ENCODE peak calls at places on chromosomes 11 and 22, in four cellular contexts. F, Q, P and U are unnamed samples.
A peak's percentile ranks its signal among the peaks of the same experiment; 100 is the strongest.

GRCh38 chr22:45934659-45935341 is 42.2 kb downstream of the WNT7B start:
- DNase-seq in F (peak; percentile 91), P (no peak), Q (no peak), U (no peak)

GRCh38 chr22:36440429-36441002 is 40.9 kb downstream of the TXN2 start:
- DNase-seq in Q (no peak), P (no peak), F (no peak), U (no peak)

GRCh38 chr22:27397036-27397947 is 404.3 kb downstream of the MN1 start:
- DNase-seq in P (no peak), Q (no peak), F (peak; percentile 15), U (no peak)

GRCh38 chr22:27416553-27417427 is 384.8 kb downstream of the MN1 start:
- DNase-seq in P (peak; percentile 23), F (peak; percentile 88), Q (peak; percentile 95), U (peak; percentile 78)

GRCh38 chr22:20217563-20217962 is 50.6 kb downstream of the RTN4R start:
- DNase-seq in P (no peak), Q (no peak), F (no peak), U (no peak)

GRCh38 chr11:1017269-1018005 is 19.1 kb downstream of the MUC6 start:
- DNase-seq in F (no peak), P (no peak), Q (no peak), U (no peak)

GRCh38 chr22:40070701-40071100 is 75.9 kb downstream of the FAM83F start:
- DNase-seq in P (no peak), Q (no peak), F (no peak), U (no peak)

GRCh38 chr11:133518702-133519264 is 13.5 kb downstream of the OPCML start:
- DNase-seq in P (no peak), Q (peak; percentile 27), F (no peak), U (no peak)

GRCh38 chr11:64643927-64644326 is 52.9 kb downstream of the SLC22A12 start:
- DNase-seq in P (no peak), Q (no peak), F (no peak), U (no peak)

DNA sequence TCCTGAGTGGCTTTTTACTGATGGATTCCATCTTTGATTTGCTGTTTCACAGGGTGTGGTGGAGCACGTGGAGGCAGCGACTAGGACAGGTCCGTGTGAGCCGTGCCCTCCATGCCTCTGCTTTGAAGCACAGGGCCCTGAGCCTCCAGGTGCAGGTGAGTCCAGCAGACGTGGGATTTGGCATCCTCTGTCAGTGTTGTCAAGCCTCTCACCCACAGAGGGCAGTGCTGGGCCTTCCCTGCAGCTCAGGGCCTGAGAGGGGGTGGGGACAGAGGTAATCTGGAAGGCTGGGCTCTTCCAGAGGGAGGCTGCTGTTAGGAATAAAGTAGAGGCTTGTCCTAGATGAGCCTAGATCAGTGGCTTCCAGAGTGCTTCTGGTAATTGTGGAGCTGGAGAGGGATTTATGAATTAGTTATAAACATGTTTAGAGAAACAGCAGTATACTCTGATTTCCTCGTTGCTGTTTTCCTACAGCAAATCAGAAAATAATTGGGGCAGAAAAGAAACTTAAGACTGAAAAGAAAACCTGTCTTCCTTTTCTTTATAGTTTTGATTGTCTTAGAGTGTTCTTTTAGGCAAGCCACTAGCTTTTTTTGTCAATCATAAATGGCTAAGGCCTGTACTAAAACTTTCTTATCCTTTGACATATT is 65.0 kb downstream of the SFI1 start:
- DNase-seq in Q (peak; percentile 92), F (peak; percentile 77), P (peak; percentile 60), U (peak; percentile 94)
- H3K56ac ChIP-seq in Q (no peak overlapping the region), F (no peak overlapping the region), P (no peak overlapping the region), U (no peak overlapping the region)

GRCh38 chr11:75812542-75813040 is 2.4 kb upstream of the UVRAG start:
- DNase-seq in F (no peak), P (no peak), Q (peak; percentile 76), U (no peak)

GRCh38 chr11:75814369-75814685 is 683 bp upstream of the UVRAG start:
- DNase-seq in F (no peak), P (no peak), Q (no peak), U (no peak)

GRCh38 chr11:75814686-75815344 is at the start of gene UVRAG:
- DNase-seq in Q (peak; percentile 100), F (peak; percentile 99), P (peak; percentile 95), U (peak; percentile 99)

GRCh38 chr11:75813126-75813525 is 1.9 kb upstream of the UVRAG start:
- DNase-seq in P (no peak), F (no peak), Q (no peak), U (no peak)

GRCh38 chr11:75813622-75814039 is 1.4 kb upstream of the UVRAG start:
- DNase-seq in Q (peak; percentile 37), F (peak; percentile 20), P (no peak), U (no peak)
- H3K56ac ChIP-seq in Q (peak overlapping the region; percentile 86), F (no peak overlapping the region), P (no peak overlapping the region), U (no peak overlapping the region)

GRCh38 chr11:47366020-47366490 is 12.3 kb downstream of the SPI1 start:
- DNase-seq in Q (no peak), P (no peak), F (no peak), U (no peak)
- H3K56ac ChIP-seq in Q (no peak overlapping the region), P (no peak overlapping the region), F (no peak overlapping the region), U (no peak overlapping the region)

DNA sequence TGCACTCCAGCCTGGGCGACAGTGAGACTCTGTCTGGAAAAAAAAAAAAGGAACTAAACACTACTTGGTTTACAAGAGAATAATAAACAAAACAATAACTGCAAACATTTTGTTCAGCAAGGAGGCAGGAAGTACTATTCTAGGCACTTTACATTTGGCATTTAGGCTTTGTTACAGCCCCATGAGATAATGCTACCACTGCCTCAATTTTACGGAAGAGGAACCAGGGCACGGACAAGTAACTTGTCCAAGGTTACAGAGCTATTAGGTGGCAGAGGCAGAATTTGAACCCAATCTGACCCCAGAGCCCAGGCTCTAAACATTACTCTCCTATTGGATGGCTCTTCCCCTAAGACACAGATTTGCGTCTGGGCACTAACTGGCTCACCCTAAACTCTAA is 108.7 kb upstream of the AKIP1 start:
- DNase-seq in Q (no peak), P (no peak), F (no peak), U (no peak)
- H3K56ac ChIP-seq in Q (no peak overlapping the region), P (no peak overlapping the region), F (no peak overlapping the region), U (no peak overlapping the region)

DNA sequence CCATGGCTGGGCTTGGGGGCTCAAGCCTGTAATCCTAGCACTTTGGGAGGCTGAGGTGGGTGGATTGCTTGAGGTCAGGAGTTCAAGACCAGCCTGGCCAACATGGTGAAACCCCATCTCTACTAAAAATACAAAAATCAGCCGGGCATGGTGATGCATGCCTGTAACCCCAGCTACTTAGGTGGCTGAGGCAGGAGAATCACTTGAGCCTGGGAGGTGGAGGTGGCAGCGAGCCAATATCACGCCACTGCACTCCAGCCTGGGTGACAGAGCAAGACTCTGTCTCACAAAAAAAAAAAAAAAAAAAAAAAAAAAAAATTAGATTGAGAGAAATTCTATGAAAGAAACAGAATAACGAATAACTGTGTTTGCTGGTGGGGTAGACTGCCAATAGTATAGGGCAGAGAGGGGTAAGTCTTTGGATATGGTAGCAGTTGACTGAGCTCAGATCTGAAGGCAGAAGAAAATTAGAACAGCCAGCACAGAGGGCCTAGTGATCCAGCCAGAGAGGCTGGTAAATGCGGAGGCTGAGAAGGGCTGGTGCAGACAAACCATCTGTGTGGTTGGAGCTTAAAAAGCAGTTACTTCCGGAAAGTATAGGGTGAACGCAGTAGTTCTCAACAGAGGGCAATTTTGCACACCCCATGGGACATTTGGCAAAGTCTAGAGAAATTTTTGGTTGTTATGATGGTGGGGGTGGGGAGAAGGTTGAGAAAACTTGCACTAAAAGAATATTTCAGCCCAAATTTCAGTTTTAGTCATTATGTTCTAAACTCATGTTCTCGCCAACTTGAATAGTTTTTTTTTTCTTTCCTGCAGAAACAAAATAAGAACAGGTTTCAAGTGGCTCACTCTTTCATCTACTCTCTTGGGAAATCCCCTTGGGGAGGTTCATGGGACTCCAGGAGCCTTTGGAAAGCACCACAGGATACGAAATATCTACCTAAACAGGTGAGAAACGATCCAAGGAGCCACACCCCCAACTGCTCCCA is 1.6 kb upstream of the HORMAD2 start:
- DNase-seq in F (no peak), Q (no peak), P (no peak), U (no peak)
- H3K56ac ChIP-seq in F (no peak overlapping the region), Q (no peak overlapping the region), P (no peak overlapping the region), U (no peak overlapping the region)

DNA sequence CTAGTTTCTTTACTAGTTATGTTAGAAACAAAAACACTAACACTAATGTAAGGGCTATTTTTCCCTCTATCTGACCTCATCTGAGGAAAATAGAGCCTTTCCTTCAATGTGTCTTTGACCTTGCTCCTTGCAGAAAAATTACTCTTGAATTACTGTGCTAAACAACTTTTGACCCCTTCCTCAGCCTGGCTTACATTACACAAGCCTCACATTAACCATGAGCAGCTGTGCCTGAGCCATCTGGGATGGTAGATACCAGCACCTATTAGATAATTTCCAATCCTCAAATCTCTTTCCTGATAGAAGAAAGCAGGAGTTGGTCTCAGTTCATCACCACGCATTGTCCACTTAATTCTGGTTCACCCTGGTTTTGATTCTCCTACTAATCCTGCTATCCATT is 134.4 kb upstream of the NCAM1 start:
- DNase-seq in Q (no peak), F (no peak), P (no peak), U (no peak)
- H3K56ac ChIP-seq in Q (no peak overlapping the region), F (no peak overlapping the region), P (no peak overlapping the region), U (no peak overlapping the region)

GRCh38 chr11:114171257-114172054 is 111.9 kb downstream of the ZBTB16 start:
- DNase-seq in Q (no peak), P (no peak), F (no peak), U (no peak)
- H3K56ac ChIP-seq in Q (no peak overlapping the region), P (no peak overlapping the region), F (no peak overlapping the region), U (no peak overlapping the region)

DNA sequence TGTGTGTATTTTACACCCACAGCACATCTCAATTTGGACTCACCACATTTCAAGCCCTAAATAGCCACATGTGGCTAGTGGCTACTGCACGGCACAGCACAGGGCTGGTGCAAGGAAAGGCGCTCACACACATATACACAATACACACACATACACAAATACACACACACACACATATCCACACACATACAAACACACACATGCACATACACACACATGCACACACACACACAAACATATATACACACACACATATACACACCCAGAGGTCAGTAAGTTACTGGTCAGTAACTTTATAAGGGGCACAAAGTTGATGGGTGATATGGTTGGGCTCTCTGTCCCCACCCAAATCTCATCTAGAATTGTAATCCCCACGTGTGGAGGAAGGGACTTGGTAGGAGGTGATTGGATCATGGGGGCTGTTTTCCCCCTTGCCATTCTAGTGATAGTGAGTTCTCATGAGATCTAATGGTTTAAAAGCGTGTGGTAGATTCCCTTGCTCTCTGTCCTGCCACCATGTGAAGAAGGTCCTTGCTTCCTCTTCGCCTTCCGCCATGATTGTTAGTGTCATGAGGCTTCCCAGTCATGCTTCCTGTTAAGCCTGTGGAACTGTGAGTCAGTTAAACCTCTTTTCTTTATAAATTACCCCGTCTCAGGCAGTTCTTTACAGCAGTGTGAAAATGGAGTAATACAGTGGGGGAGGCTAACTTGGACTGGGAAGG is 37.6 kb upstream of the DKK3 start:
- DNase-seq in F (peak; percentile 39), P (no peak), Q (no peak), U (no peak)
- H3K56ac ChIP-seq in F (no peak overlapping the region), P (no peak overlapping the region), Q (no peak overlapping the region), U (no peak overlapping the region)

DNA sequence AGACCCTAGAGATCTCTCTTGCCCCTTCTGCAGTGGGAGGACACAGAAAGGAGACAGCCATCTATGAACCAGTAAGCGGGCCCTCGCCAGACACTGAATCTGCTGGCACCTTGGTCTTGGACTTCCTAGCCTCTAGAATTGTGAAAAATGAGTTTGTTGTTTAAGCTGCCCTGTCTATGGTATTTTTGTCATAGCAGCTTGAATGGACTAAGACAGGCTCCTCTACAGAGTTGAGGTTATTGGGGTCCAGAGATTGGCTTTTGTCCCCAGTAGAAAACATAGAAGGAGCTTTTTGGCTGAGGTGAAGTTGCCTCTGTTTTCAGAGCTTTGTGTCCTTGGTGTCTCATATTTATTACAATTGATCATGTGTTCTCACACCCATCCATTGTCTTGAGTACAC is 77.2 kb downstream of the STIM1 start:
- DNase-seq in F (no peak), P (no peak), Q (no peak), U (no peak)
- H3K56ac ChIP-seq in F (no peak overlapping the region), P (no peak overlapping the region), Q (no peak overlapping the region), U (no peak overlapping the region)